ENCODE peak calls at places on chromosomes 6 and 20, in five cellular contexts. S is activated CD4-positive, CD25-positive, alpha-beta regulatory T cell; E is stimulated activated CD8-positive, alpha-beta memory T cell treated with anti-CD3 and anti-CD28 coated beads, Interleukin-4, amount 100 ng/mL, for 48 hours; N is frontal cortex; C is astrocyte of the spinal cord. L is an unnamed sample.

GRCh38 chr20:42754713-42755112 is 435.0 kb downstream of the PTPRT start:
- DNase-seq in N (no peak), S (no peak), E (no peak), C (no peak), L (no peak)

GRCh38 chr20:30167540-30167939 is 1089.9 kb upstream of the DEFB115 start:
- DNase-seq in C (no peak), N (no peak), E (no peak), S (no peak), L (no peak)

GRCh38 chr6:154931741-154932424 is 63.2 kb upstream of the TIAM2 start:
- DNase-seq in E (no peak), S (no peak), C (peak), N (no peak), L (no peak)

GRCh38 chr6:24802271-24803059 is 3.7 kb upstream of the ARMH2 start:
- DNase-seq in S (no peak), N (no peak), E (no peak), C (no peak), L (no peak)

GRCh38 chr20:4244700-4245485 is 229.5 kb upstream of the RNF24 start:
- DNase-seq in S (no peak), E (no peak), C (no peak), N (no peak), L (no peak)

GRCh38 chr6:93792751-93793150 is 373.4 kb upstream of the EPHA7 start:
- DNase-seq in N (no peak), S (no peak), C (peak), E (no peak), L (no peak)

GRCh38 chr6:79621579-79621978 is 9.6 kb upstream of the SH3BGRL2 start:
- DNase-seq in S (no peak), E (no peak), C (no peak), N (no peak), L (no peak)

GRCh38 chr20:62286493-62287064 is 16.2 kb upstream of the ADRM1 start:
- DNase-seq in E (no peak), N (no peak), S (no peak), C (no peak), L (no peak)

GRCh38 chr6:32146287-32146686 is 5.5 kb downstream of the PRRT1 start:
- DNase-seq in S (no peak), C (no peak), N (no peak), E (no peak), L (no peak)